ENCODE peak calls at places on chromosomes 7 and 10, in eight cellular contexts. T, K, H, D, L, M, I and C are unnamed samples.

GRCh38 chr10:104146871-104147270 is 24.9 kb downstream of the SFR1 start:
- DNase-seq in K (no peak), I (no peak), H (no peak), L (no peak), T (no peak), M (no peak), D (no peak), C (no peak)

GRCh38 chr7:134882481-134882880 is 103.0 kb downstream of the CALD1 start:
- DNase-seq in T (no peak), I (no peak), H (no peak), M (no peak), D (no peak), K (no peak), L (no peak), C (no peak)

GRCh38 chr7:2607122-2607912 is 24.5 kb upstream of the TTYH3 start:
- DNase-seq in I (no peak), D (no peak), K (no peak), M (peak), L (peak), T (no peak), H (no peak), C (no peak)

GRCh38 chr7:100167912-100168323 is 499 bp downstream of the GAL3ST4 start:
- DNase-seq in L (no peak), H (peak), M (no peak), K (no peak), T (no peak), D (no peak), I (no peak), C (no peak)

GRCh38 chr7:5827755-5828154 is 46.3 kb upstream of the RNF216 start:
- DNase-seq in M (no peak), K (no peak), D (peak), H (peak), T (no peak), I (peak), L (peak), C (peak)

GRCh38 chr7:128398016-128398840 is 11.6 kb downstream of the IMPDH1 start:
- DNase-seq in K (peak), I (no peak), M (peak), H (peak), D (no peak), L (peak), T (no peak), C (no peak)

GRCh38 chr10:1591742-1592141 is 145.6 kb downstream of the ADARB2 start:
- DNase-seq in H (no peak), L (no peak), M (no peak), I (no peak), K (no peak), T (no peak), D (no peak), C (no peak)

GRCh38 chr7:110988890-110989501 is 101.9 kb upstream of the LRRN3 start:
- DNase-seq in M (no peak), I (no peak), H (no peak), K (no peak), L (no peak), T (no peak), D (no peak), C (no peak)

GRCh38 chr10:79063071-79063491 is 5.7 kb upstream of the ZMIZ1 start:
- DNase-seq in K (no peak), M (peak), T (no peak), L (peak), H (no peak), D (no peak), I (no peak), C (no peak)

GRCh38 chr7:74030861-74031260 is 2.9 kb downstream of the ELN start:
- DNase-seq in M (no peak), L (no peak), I (no peak), K (no peak), D (no peak), T (no peak), H (no peak), C (no peak)

GRCh38 chr7:36994456-36995112 is 270.3 kb upstream of the AOAH start:
- DNase-seq in I (no peak), T (no peak), M (no peak), K (no peak), H (peak), D (no peak), L (no peak), C (no peak)

GRCh38 chr10:121865554-121865953 is 62.3 kb downstream of the ATE1 start:
- DNase-seq in L (no peak), H (no peak), M (no peak), D (no peak), K (no peak), I (no peak), T (no peak), C (no peak)

GRCh38 chr7:91383186-91383585 is 119.0 kb downstream of the FZD1 start:
- DNase-seq in L (no peak), H (no peak), T (no peak), I (no peak), K (no peak), D (no peak), M (no peak), C (no peak)

GRCh38 chr10:83871486-83872081 is 267.7 kb upstream of the GHITM start:
- DNase-seq in D (peak), M (peak), K (peak), I (peak), L (peak), H (peak), T (peak), C (peak)

GRCh38 chr10:76487582-76487981 is 1056.2 kb downstream of the LRMDA start:
- DNase-seq in T (no peak), H (no peak), M (no peak), L (no peak), K (no peak), I (no peak), D (no peak), C (no peak)

GRCh38 chr7:156386097-156386496 is 254.5 kb upstream of the RNF32 start:
- DNase-seq in T (no peak), K (no peak), H (no peak), I (no peak), M (peak), L (no peak), D (no peak), C (peak)

GRCh38 chr10:132511092-132511491 is 26.5 kb upstream of the INPP5A start:
- DNase-seq in L (peak), I (no peak), T (no peak), M (no peak), H (no peak), K (no peak), D (peak), C (no peak)

DNA sequence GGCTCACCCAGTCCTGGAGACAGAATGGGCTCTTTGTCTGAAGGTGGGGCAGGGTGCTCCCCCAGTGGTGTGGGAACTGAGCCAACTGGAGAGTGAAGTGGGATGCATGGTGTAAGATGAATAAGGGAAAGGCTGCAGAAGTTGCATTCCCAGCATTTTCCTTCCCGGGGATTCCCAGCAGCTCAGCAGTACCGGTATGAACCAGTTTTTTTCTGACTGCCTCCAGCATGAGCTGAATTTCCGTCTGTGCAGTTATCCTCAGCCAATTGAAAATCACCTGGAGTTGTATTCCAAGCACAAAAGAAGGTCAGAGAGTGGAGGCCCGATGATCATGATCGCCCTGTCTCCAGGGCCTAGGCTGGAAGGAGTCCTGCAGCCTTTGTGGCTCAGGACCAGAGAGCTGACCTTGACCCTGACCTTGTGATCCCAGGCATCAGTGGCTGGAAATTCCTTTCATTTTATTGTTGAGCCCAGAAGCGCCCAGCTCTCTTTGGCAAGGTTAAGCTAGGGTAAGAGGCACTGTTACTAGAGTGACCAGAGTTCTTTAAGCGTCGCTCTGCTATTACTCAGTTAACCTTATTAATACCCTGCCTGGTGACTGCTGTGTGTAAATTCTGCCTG is 33.4 kb downstream of the OGDH start:
- DNase-seq in K (peak), H (peak), L (peak), I (peak), D (no peak), T (no peak), M (peak), C (no peak)
- H3K4me3 ChIP-seq in K (peak), H (no peak), L (no peak), I (peak), D (peak), T (no peak), M (no peak), C (no peak)

GRCh38 chr10:82736305-82736704 is 861.3 kb downstream of the NRG3 start:
- DNase-seq in D (no peak), M (no peak), H (no peak), I (no peak), K (no peak), T (no peak), L (no peak), C (no peak)
- H3K4me3 ChIP-seq in D (no peak), M (no peak), H (no peak), I (no peak), K (no peak), T (no peak), L (no peak), C (no peak)

DNA sequence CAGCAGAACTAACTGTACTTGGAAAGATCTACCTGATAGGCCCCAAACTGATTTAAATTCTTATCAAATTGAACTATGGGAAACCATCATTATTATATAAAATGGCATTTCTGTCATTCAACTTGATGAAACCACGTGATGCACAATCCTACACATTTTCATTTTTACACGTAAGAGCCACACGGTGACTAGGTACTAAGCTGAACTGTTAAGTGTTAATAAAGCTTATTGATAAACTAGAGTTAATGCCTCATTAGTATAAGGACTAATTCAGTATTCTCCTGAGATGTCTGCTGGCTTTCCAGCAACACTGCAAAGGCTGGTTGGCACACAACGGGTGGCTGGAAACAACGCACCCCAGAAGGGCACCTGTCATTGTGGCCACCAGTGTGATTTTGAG is 4.6 kb downstream of the NCAPG2 start:
- DNase-seq in D (no peak), M (no peak), T (no peak), H (no peak), K (no peak), L (no peak), I (no peak), C (no peak)
- H3K4me3 ChIP-seq in D (no peak), M (no peak), T (no peak), H (no peak), K (no peak), L (no peak), I (no peak), C (no peak)

GRCh38 chr10:21500578-21500910 is 24.9 kb downstream of the SKIDA1 start:
- DNase-seq in D (no peak), L (no peak), I (no peak), T (no peak), H (no peak), K (no peak), M (no peak), C (no peak)
- H3K4me3 ChIP-seq in D (peak), L (no peak), I (no peak), T (no peak), H (no peak), K (no peak), M (no peak), C (no peak)

DNA sequence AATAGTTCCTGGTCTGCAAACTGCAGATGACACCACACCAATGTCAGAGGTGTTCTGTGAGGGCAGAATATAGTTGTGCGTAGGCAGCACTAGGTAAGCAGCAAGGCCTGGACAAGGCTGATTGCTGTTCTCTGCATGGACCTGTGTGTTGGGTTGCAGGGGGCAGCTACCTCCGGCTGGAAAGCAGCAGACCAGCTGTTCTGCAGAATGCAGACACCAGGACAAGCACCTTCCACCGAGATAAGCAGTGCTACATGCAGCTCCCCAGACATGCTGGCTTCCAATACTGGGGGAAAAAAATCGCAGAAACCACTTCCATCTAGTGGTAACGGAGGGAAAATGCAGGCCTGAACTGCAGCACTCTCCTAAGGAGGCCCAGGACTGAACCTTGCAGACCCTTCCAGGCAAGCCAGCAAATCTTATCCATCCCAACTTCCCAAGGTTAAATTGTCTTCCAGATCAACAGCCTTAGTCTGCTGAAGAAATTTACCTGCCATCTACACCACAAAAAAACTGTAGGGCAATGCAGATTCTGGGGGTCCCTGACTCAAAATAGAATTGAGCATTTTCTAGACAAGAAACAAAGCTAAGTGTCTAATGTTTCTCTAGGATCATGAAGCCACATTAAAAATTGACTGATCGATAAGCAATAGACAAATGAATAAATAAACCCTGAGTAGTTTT is 50.5 kb upstream of the COBL start:
- DNase-seq in I (no peak), K (peak), L (peak), M (peak), T (no peak), D (peak), H (peak), C (peak)
- H3K4me3 ChIP-seq in I (no peak), K (no peak), L (no peak), M (no peak), T (no peak), D (no peak), H (no peak), C (no peak)